ENCODE peak calls at places on chromosome 21, in five cellular contexts. P, V, Y, X and F are unnamed samples.
A peak's percentile ranks its signal among the peaks of the same experiment; 100 is the strongest.

GRCh38 chr21:44416193-44416592 is 39.1 kb upstream of the LRRC3 start:
- DNase-seq in P (peak; percentile 6), V (peak; percentile 18), Y (no peak), X (no peak), F (no peak)

GRCh38 chr21:39073063-39073462 is 110.2 kb downstream of the PSMG1 start:
- DNase-seq in P (no peak), V (no peak), Y (no peak), X (no peak), F (no peak)

GRCh38 chr21:38914071-38914491 is 108.4 kb downstream of the ETS2 start:
- DNase-seq in P (no peak), V (no peak), Y (no peak), X (no peak), F (no peak)

GRCh38 chr21:44399955-44400790 is 46.8 kb downstream of the TRPM2 start:
- DNase-seq in P (no peak), V (peak; percentile 59), Y (no peak), X (no peak), F (no peak)

GRCh38 chr21:27569831-27570230 is 602.9 kb upstream of the ADAMTS5 start:
- DNase-seq in P (no peak), V (no peak), Y (no peak), X (no peak), F (no peak)

GRCh38 chr21:27715131-27715530 is 748.2 kb upstream of the ADAMTS5 start:
- DNase-seq in P (no peak), V (no peak), Y (no peak), X (no peak), F (no peak)

GRCh38 chr21:45986316-45987051 is 4.9 kb downstream of the COL6A1 start:
- DNase-seq in P (peak; percentile 33), V (peak; percentile 54), Y (no peak), X (no peak), F (peak; percentile 3)

GRCh38 chr21:42395302-42395701 is 550 bp downstream of the TMPRSS3 start:
- DNase-seq in P (peak; percentile 17), V (peak; percentile 28), Y (no peak), X (no peak), F (no peak)

GRCh38 chr21:42829417-42829816 is 49.9 kb downstream of the WDR4 start:
- DNase-seq in P (no peak), V (peak; percentile 18), Y (no peak), X (no peak), F (no peak)

GRCh38 chr21:26115899-26116298 is 54.7 kb downstream of the APP start:
- DNase-seq in P (no peak), V (no peak), Y (no peak), X (no peak), F (no peak)

GRCh38 chr21:39125752-39126485 is 57.3 kb downstream of the PSMG1 start:
- DNase-seq in P (no peak), V (no peak), Y (peak; percentile 53), X (peak; percentile 36), F (peak; percentile 31)

GRCh38 chr21:43190544-43191340 is 21.9 kb downstream of the CRYAA start:
- DNase-seq in P (peak; percentile 44), V (peak; percentile 46), Y (no peak), X (peak; percentile 3), F (no peak)

GRCh38 chr21:18041012-18041411 is 203.6 kb upstream of the CHODL start:
- DNase-seq in P (no peak), V (no peak), Y (peak; percentile 20), X (no peak), F (peak; percentile 5)

GRCh38 chr21:44483288-44484237 is 28.3 kb downstream of the LRRC3 start:
- DNase-seq in P (no peak), V (no peak), Y (no peak), X (no peak), F (no peak)

GRCh38 chr21:42049578-42050430 is 21.3 kb upstream of the UMODL1 start:
- DNase-seq in P (no peak), V (no peak), Y (no peak), X (no peak), F (no peak)

GRCh38 chr21:21232320-21232719 is 234.1 kb downstream of the NCAM2 start:
- DNase-seq in P (no peak), V (no peak), Y (no peak), X (no peak), F (no peak)

GRCh38 chr21:45320261-45320990 is 32.7 kb upstream of the POFUT2 start:
- DNase-seq in P (no peak), V (peak; percentile 64), Y (no peak), X (no peak), F (no peak)

GRCh38 chr21:17775431-17776126 is 43.6 kb downstream of the C21orf91 start:
- DNase-seq in P (no peak), V (no peak), Y (peak; percentile 28), X (no peak), F (peak; percentile 82)

GRCh38 chr21:17793675-17794123 is 25.5 kb downstream of the C21orf91 start:
- DNase-seq in P (no peak), V (no peak), Y (peak; percentile 16), X (no peak), F (no peak)

GRCh38 chr21:17467392-17467791 is 45.5 kb upstream of the CXADR start:
- DNase-seq in P (no peak), V (no peak), Y (no peak), X (no peak), F (no peak)

GRCh38 chr21:24045373-24045772 is 1561.9 kb downstream of the MRPL39 start:
- DNase-seq in P (no peak), V (no peak), Y (no peak), X (no peak), F (no peak)

DNA sequence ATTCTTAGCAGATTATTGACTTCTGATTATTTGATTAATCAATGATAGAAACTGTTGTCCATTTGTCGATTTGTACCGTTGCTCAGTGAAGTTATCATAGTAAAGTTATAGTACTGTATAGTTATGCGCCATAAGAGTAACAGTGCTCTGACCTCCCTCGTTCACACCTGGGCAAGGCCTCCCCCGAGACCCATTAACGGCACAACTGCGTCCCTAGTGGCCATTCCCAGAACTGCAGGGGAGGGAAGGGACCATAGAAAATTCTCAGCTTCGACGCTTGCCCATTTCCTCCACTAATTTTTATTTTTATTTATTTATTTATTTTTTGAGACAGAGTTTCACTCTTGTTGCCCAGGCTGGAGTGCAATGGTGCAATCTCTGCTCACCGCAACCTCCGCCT is 334.4 kb downstream of the DSCAM start:
- DNase-seq in P (no peak), V (no peak), Y (peak; percentile 17), X (no peak), F (peak; percentile 18)
- TF ChIP-seq CTCF in P (no peak), V (peak; percentile 54), Y (peak; percentile 81), X (peak; percentile 46), F (peak; percentile 73)

GRCh38 chr21:30257773-30258172 is 25.0 kb downstream of the KRTAP24-1 start:
- DNase-seq in P (no peak), V (no peak), Y (peak; percentile 13), X (no peak), F (no peak)
- TF ChIP-seq CTCF in P (no peak), V (no peak), Y (peak; percentile 57), X (peak; percentile 58), F (no peak)

DNA sequence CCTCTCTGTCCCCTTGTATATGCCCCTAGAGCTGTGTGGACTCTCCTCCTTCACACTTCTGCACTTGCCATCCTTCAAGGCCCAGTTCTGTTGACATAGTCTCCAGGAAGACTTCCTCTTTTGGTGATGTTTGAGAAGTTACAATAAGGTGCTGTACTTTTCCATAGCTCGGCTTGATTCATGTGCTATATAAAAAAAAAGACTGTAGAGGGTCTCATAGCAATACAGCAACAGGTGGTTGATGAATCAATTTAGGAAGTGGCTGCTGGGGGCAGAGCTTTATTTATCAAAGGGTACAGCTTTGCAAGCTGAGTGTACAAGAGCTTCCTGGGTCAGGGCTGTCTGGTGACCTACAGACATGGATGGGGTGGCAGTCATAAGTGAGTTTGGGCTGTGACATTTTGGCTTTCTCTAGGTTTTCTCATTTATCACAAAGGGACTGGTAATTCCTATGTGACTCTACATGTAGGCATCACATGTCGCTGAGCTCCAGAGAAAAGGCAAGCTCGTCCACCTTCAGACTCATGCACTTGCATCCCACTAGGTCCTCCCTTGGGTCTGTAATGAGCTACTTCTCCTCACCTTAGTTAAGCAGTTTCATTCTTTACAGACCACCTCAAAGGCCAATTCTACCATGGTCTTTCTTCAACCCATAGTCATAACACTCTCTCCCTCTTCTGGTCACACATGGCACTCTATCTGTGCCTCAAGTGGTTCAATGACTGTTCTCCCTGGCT is 102.5 kb downstream of the RUNX1 start:
- DNase-seq in P (no peak), V (no peak), Y (peak; percentile 42), X (no peak), F (peak; percentile 83)
- TF ChIP-seq CTCF in P (no peak), V (no peak), Y (peak; percentile 27), X (no peak), F (peak; percentile 42)

GRCh38 chr21:19981938-19982337 is 1016.3 kb upstream of the NCAM2 start:
- DNase-seq in P (no peak), V (no peak), Y (no peak), X (no peak), F (no peak)
- TF ChIP-seq CTCF in P (no peak), V (no peak), Y (no peak), X (no peak), F (no peak)

GRCh38 chr21:32693581-32693980 is 34.2 kb downstream of the SYNJ1 start:
- DNase-seq in P (no peak), V (no peak), Y (no peak), X (no peak), F (no peak)

GRCh38 chr21:32690085-32690484 is 37.7 kb downstream of the SYNJ1 start:
- DNase-seq in P (no peak), V (no peak), Y (no peak), X (no peak), F (no peak)

GRCh38 chr21:32682696-32683474 is 44.9 kb downstream of the SYNJ1 start:
- DNase-seq in P (no peak), V (no peak), Y (no peak), X (no peak), F (no peak)

DNA sequence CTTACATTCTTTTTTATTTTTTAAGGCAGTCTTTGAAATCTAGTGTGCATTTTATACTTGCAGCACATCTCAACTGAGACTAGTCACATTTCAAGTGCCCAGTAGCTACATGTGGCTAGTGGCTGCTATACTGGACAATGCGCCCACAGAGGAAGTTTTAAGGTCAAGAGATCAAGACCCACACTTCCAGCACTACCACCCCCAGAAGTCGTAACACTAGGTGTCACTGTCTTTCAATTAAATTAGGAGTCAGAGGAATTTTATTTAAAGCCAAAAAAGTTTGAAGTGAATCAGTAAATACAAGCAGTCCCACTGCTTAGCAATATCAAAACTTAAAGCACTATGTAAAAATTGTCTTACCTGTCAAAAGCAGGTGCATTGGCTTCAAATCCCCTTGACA is 39.9 kb downstream of the SYNJ1 start:
- DNase-seq in P (no peak), V (no peak), Y (peak; percentile 11), X (no peak), F (peak; percentile 15)
- TF ChIP-seq CTCF in P (no peak), V (no peak), Y (peak; percentile 69), X (no peak), F (no peak)

GRCh38 chr21:16358021-16358420 is 628.2 kb downstream of the USP25 start:
- DNase-seq in P (no peak), V (no peak), Y (no peak), X (no peak), F (no peak)
- TF ChIP-seq CTCF in P (no peak), V (no peak), Y (no peak), X (no peak), F (no peak)

GRCh38 chr21:37658994-37659458 is 257.2 kb downstream of the KCNJ6 start:
- DNase-seq in P (no peak), V (no peak), Y (no peak), X (no peak), F (peak; percentile 3)
- TF ChIP-seq CTCF in P (no peak), V (peak; percentile 28), Y (no peak), X (peak; percentile 41), F (no peak)